ENCODE peak calls at places on chromosomes 4 and X, in eight cellular contexts. M, F, G, U, K, N, J and X are unnamed samples.

GRCh38 chrX:12269484-12269883 is 131.2 kb downstream of the FRMPD4 start:
- DNase-seq in M (no peak), F (no peak), G (no peak), U (no peak), K (no peak), N (no peak), J (no peak), X (peak; percentile 35)

GRCh38 chrX:17860811-17861495 is at the start of gene RAI2:
- DNase-seq in M (no peak), F (no peak), G (no peak), U (peak; percentile 78), K (no peak), N (no peak), J (no peak), X (no peak)

GRCh38 chr4:89056953-89057398 is at the start of gene FAM13A:
- DNase-seq in M (peak; percentile 93), F (peak; percentile 94), G (peak; percentile 87), U (peak; percentile 88), K (peak; percentile 91), N (peak; percentile 90), J (peak; percentile 68), X (peak; percentile 89)

GRCh38 chr4:105453550-105454201 is 20.2 kb downstream of the PPA2 start:
- DNase-seq in M (no peak), F (no peak), G (no peak), U (peak; percentile 50), K (no peak), N (no peak), J (no peak), X (no peak)

GRCh38 chr4:174136013-174136412 is 147.5 kb downstream of the FBXO8 start:
- DNase-seq in M (no peak), F (no peak), G (no peak), U (no peak), K (no peak), N (no peak), J (no peak), X (peak; percentile 56)

GRCh38 chr4:141254326-141254725 is 33.6 kb downstream of the ZNF330 start:
- DNase-seq in M (no peak), F (no peak), G (no peak), U (peak; percentile 65), K (no peak), N (no peak), J (no peak), X (no peak)

GRCh38 chrX:129158505-129158904 is 364.8 kb downstream of the SMARCA1 start:
- DNase-seq in M (no peak), F (no peak), G (no peak), U (no peak), K (no peak), N (no peak), J (no peak), X (no peak)

GRCh38 chr4:110949516-110949915 is 326.6 kb upstream of the PITX2 start:
- DNase-seq in M (no peak), F (no peak), G (no peak), U (no peak), K (no peak), N (no peak), J (no peak), X (no peak)

GRCh38 chr4:45621926-45622325 is 501.9 kb downstream of the GABRG1 start:
- DNase-seq in M (peak; percentile 4), F (no peak), G (no peak), U (no peak), K (no peak), N (peak; percentile 2), J (no peak), X (no peak)

GRCh38 chrX:148504412-148504950 is 4.1 kb downstream of the AFF2 start:
- DNase-seq in M (no peak), F (no peak), G (no peak), U (peak; percentile 47), K (no peak), N (no peak), J (no peak), X (no peak)

GRCh38 chr4:78565971-78566372 is 14.4 kb downstream of the ANXA3 start:
- DNase-seq in M (no peak), F (no peak), G (no peak), U (peak; percentile 64), K (no peak), N (peak; percentile 33), J (no peak), X (peak; percentile 50)

GRCh38 chr4:151169223-151169622 is 69.8 kb downstream of the RPS3A start:
- DNase-seq in M (peak; percentile 94), F (peak; percentile 88), G (peak; percentile 97), U (no peak), K (peak; percentile 89), N (peak; percentile 77), J (peak; percentile 36), X (peak; percentile 97)

GRCh38 chr4:113534698-113535097 is 226.8 kb downstream of the CAMK2D start:
- DNase-seq in M (no peak), F (no peak), G (no peak), U (no peak), K (no peak), N (no peak), J (no peak), X (no peak)

GRCh38 chrX:9172451-9172850 is 138.5 kb upstream of the FAM9B start:
- DNase-seq in M (no peak), F (no peak), G (no peak), U (no peak), K (no peak), N (no peak), J (no peak), X (no peak)

GRCh38 chrX:19072372-19072771 is 49.9 kb downstream of the ADGRG2 start:
- DNase-seq in M (no peak), F (no peak), G (no peak), U (no peak), K (no peak), N (no peak), J (no peak), X (no peak)

GRCh38 chrX:152817082-152817744 is 13.3 kb downstream of the CETN2 start:
- DNase-seq in M (no peak), F (no peak), G (peak; percentile 15), U (peak; percentile 72), K (no peak), N (peak; percentile 47), J (no peak), X (peak; percentile 71)

GRCh38 chr4:158410272-158410671 is 111.4 kb upstream of the RXFP1 start:
- DNase-seq in M (no peak), F (no peak), G (no peak), U (no peak), K (no peak), N (peak; percentile 6), J (no peak), X (peak; percentile 40)

GRCh38 chr4:82376109-82376508 is 2.3 kb upstream of the HNRNPD start:
- DNase-seq in M (no peak), F (no peak), G (no peak), U (no peak), K (no peak), N (no peak), J (no peak), X (no peak)
- H3K4me3 ChIP-seq in M (no peak overlapping the region), F (no peak overlapping the region), G (peak overlapping the region; percentile 27), U (peak overlapping the region; percentile 99), K (no peak overlapping the region), N (no peak overlapping the region), J (no peak overlapping the region), X (peak overlapping the region; percentile 86)

GRCh38 chr4:185408432-185408831 is 11.8 kb downstream of the ANKRD37 start:
- DNase-seq in M (no peak), F (no peak), G (no peak), U (no peak), K (no peak), N (no peak), J (no peak), X (no peak)
- H3K4me3 ChIP-seq in M (no peak overlapping the region), F (no peak overlapping the region), G (no peak overlapping the region), U (no peak overlapping the region), K (no peak overlapping the region), N (no peak overlapping the region), J (no peak overlapping the region), X (no peak overlapping the region)

DNA sequence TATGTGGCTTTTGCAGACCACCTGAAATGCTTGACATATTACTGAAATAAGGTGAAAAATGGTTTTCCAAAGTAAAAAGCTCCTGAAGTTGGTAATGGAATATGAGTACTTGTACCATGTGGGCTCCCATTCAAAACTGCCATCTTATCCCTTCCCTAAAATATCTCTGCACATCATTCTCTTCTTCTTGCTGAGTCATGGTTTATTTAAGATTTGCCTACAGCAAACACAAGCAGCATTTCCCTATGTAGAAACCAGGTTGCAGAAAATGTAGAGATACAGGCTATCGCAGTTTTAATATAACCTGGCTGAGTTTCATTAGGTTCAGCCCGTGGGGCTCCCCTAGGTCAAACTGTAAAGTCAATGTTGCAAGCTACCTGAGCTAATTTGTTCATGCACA is 270.1 kb downstream of the NLGN4X start:
- DNase-seq in M (no peak), F (no peak), G (no peak), U (no peak), K (no peak), N (no peak), J (no peak), X (no peak)
- H3K4me3 ChIP-seq in M (no peak overlapping the region), F (no peak overlapping the region), G (no peak overlapping the region), U (no peak overlapping the region), K (no peak overlapping the region), N (no peak overlapping the region), J (no peak overlapping the region), X (no peak overlapping the region)

GRCh38 chr4:122065149-122065548 is 87.0 kb upstream of the BLTP1 start:
- DNase-seq in M (no peak), F (no peak), G (no peak), U (no peak), K (no peak), N (no peak), J (no peak), X (no peak)
- H3K4me3 ChIP-seq in M (no peak overlapping the region), F (no peak overlapping the region), G (no peak overlapping the region), U (no peak overlapping the region), K (no peak overlapping the region), N (no peak overlapping the region), J (no peak overlapping the region), X (no peak overlapping the region)

GRCh38 chr4:14896656-14897175 is 105.6 kb upstream of the CPEB2 start:
- DNase-seq in M (no peak), F (no peak), G (no peak), U (no peak), K (no peak), N (no peak), J (no peak), X (no peak)
- H3K4me3 ChIP-seq in M (no peak overlapping the region), F (no peak overlapping the region), G (no peak overlapping the region), U (no peak overlapping the region), K (no peak overlapping the region), N (no peak overlapping the region), J (no peak overlapping the region), X (no peak overlapping the region)

GRCh38 chr4:163161536-163162205 is 5.0 kb downstream of the NAF1 start:
- DNase-seq in M (peak; percentile 58), F (no peak), G (peak; percentile 76), U (no peak), K (peak; percentile 64), N (peak; percentile 89), J (no peak), X (peak; percentile 77)

GRCh38 chr4:163165217-163166017 is 1.3 kb downstream of the NAF1 start:
- DNase-seq in M (no peak), F (no peak), G (no peak), U (no peak), K (no peak), N (no peak), J (no peak), X (no peak)

GRCh38 chr4:163166041-163166579 is 580 bp downstream of the NAF1 start:
- DNase-seq in M (no peak), F (peak; percentile 87), G (no peak), U (peak; percentile 85), K (no peak), N (peak; percentile 35), J (peak; percentile 14), X (peak; percentile 67)

GRCh38 chr4:163164591-163164990 is 2.1 kb downstream of the NAF1 start:
- DNase-seq in M (no peak), F (no peak), G (no peak), U (no peak), K (no peak), N (no peak), J (no peak), X (no peak)

GRCh38 chr4:163164110-163164509 is 2.6 kb downstream of the NAF1 start:
- DNase-seq in M (no peak), F (no peak), G (no peak), U (no peak), K (no peak), N (no peak), J (no peak), X (no peak)
- H3K4me3 ChIP-seq in M (no peak overlapping the region), F (no peak overlapping the region), G (no peak overlapping the region), U (peak overlapping the region; percentile 98), K (no peak overlapping the region), N (no peak overlapping the region), J (no peak overlapping the region), X (no peak overlapping the region)